ENCODE peak calls at places on chromosomes 2 and 18, in five cellular contexts. Q is IMR-90, Y is K562, Z is A549, E is HepG2. R is an unnamed sample.

GRCh38 chr18:57527479-57528237 is 58.8 kb downstream of the FECH start:
- DNase-seq in E (peak; percentile 55), Z (no peak), Y (no peak), Q (no peak), R (no peak)

GRCh38 chr18:48622911-48623431 is 84.1 kb downstream of the CTIF start:
- DNase-seq in Y (no peak), E (no peak), Z (no peak), Q (peak; percentile 61), R (no peak)

GRCh38 chr2:235421618-235422017 is 72.2 kb upstream of the AGAP1 start:
- DNase-seq in Z (no peak), Y (no peak), E (no peak), Q (no peak), R (no peak)

GRCh38 chr2:88955607-88956006 is 264.1 kb downstream of the RPIA start:
- DNase-seq in Q (no peak), E (no peak), Z (no peak), Y (no peak), R (no peak)

GRCh38 chr2:224311226-224311625 is 90.7 kb downstream of the FAM124B start:
- DNase-seq in E (no peak), Q (no peak), Z (no peak), Y (no peak), R (no peak)

GRCh38 chr18:11741505-11742145 is 52.6 kb downstream of the GNAL start:
- DNase-seq in Z (peak; percentile 34), Y (peak; percentile 35), E (peak; percentile 11), Q (no peak), R (peak; percentile 23)

GRCh38 chr2:236162031-236162803 is 6.0 kb downstream of the GBX2 start:
- DNase-seq in E (no peak), Q (no peak), Y (no peak), Z (no peak), R (no peak)

GRCh38 chr2:27959496-27959895 is 69.0 kb downstream of the BABAM2 start:
- DNase-seq in Q (peak; percentile 50), Z (peak; percentile 71), E (peak; percentile 69), Y (peak; percentile 18), R (no peak)

GRCh38 chr2:230869691-230870543 is 5.2 kb downstream of the ITM2C start:
- DNase-seq in Y (no peak), Q (no peak), Z (no peak), E (no peak), R (no peak)

GRCh38 chr2:26770986-26771586 is 7.0 kb downstream of the SLC35F6 start:
- DNase-seq in Z (peak; percentile 78), E (peak; percentile 62), Q (peak; percentile 90), Y (peak; percentile 77), R (no peak)

GRCh38 chr2:38499921-38500634 is 102.7 kb downstream of the HNRNPLL start:
- DNase-seq in Q (no peak), Y (no peak), Z (no peak), E (no peak), R (no peak)

GRCh38 chr2:5794012-5794411 is 101.8 kb downstream of the SOX11 start:
- DNase-seq in Y (no peak), Q (no peak), Z (no peak), E (no peak), R (no peak)

GRCh38 chr2:1459727-1460126 is 46.5 kb downstream of the TPO start:
- DNase-seq in Z (no peak), Y (no peak), E (no peak), Q (no peak), R (no peak)

GRCh38 chr2:77831471-77831870 is 309.3 kb upstream of the LRRTM4 start:
- DNase-seq in Y (no peak), Z (no peak), E (no peak), Q (no peak), R (no peak)

GRCh38 chr2:43043471-43043870 is 182.9 kb downstream of the ZFP36L2 start:
- DNase-seq in Y (no peak), E (no peak), Q (no peak), Z (no peak), R (no peak)

GRCh38 chr2:208407667-208408066 is 1.1 kb downstream of the PTH2R start:
- DNase-seq in Z (peak; percentile 48), Y (peak; percentile 34), E (peak; percentile 3), Q (peak; percentile 2), R (no peak)

GRCh38 chr2:28681216-28681981 is 70.2 kb upstream of the PPP1CB start:
- DNase-seq in Q (peak; percentile 81), Z (no peak), E (no peak), Y (no peak), R (no peak)

GRCh38 chr18:73551211-73551610 is 596.4 kb downstream of the FBXO15 start:
- DNase-seq in Z (no peak), Y (no peak), Q (no peak), E (no peak), R (no peak)

GRCh38 chr2:217753460-217754200 is 249.2 kb downstream of the TNS1 start:
- DNase-seq in E (no peak), Q (peak; percentile 71), Y (no peak), Z (no peak), R (no peak)
- TF ChIP-seq RAD21 in E (no peak), Q (no peak), Y (no peak), Z (no peak), R (no peak)

GRCh38 chr2:119864318-119864717 is 104.6 kb downstream of the PTPN4 start:
- DNase-seq in Z (no peak), E (no peak), Y (peak; percentile 42), Q (no peak), R (no peak)
- TF ChIP-seq RAD21 in Z (no peak), E (no peak), Y (no peak), Q (no peak), R (no peak)

DNA sequence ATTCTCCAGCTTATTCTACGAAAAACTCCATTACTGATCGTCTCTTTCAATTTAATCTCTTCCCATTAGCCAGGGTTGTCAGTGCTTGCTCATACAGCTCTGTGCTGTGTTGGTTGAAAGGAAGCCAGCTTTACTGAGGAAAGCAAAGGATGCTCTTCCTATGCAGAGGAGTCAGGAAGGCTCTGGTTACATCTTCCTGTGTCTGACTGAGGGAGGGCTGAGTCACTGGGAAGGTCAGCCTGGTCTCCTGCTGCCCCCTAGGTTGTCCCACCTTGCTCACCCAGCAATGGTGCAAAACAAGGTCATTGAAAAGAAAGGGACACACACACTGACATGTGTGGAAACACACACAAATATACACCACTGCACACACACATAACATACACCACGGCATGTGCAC is 975.6 kb downstream of the DCDC2C start:
- DNase-seq in Q (no peak), Y (no peak), E (no peak), Z (no peak), R (no peak)
- TF ChIP-seq RAD21 in Q (no peak), Y (no peak), E (no peak), Z (no peak), R (no peak)

GRCh38 chr18:63002305-63002704 is 287.0 kb downstream of the PHLPP1 start:
- DNase-seq in Y (no peak), Z (no peak), Q (no peak), E (no peak), R (no peak)

GRCh38 chr18:63004466-63005089 is 289.2 kb downstream of the PHLPP1 start:
- DNase-seq in Q (no peak), Z (no peak), Y (no peak), E (no peak), R (no peak)

GRCh38 chr18:63002803-63003445 is 287.6 kb downstream of the PHLPP1 start:
- DNase-seq in E (no peak), Y (no peak), Q (no peak), Z (no peak), R (no peak)

GRCh38 chr18:63003899-63004298 is 288.6 kb downstream of the PHLPP1 start:
- DNase-seq in Z (no peak), Y (no peak), E (no peak), Q (no peak), R (no peak)

DNA sequence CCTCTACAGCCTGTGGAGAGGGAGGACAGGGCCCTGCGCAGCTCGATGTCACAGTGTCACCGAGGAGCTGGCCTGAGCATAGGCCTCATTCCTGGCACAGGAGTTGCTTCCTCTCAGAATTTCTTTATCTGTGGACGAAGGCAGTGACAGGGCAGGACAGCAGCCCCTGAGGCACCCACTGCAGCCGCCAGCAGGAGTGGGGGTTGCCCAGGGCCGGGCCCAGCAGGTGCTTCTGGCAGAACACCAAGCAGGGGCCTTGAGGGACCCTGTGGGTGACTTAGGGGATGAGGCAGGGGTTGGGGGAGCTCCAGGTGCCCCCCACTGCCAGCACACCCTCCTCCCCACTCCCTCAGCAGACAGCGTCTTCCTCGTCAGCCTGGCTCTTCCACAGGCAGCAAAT is 290.0 kb downstream of the PHLPP1 start:
- DNase-seq in Y (no peak), Z (no peak), E (no peak), Q (no peak), R (no peak)
- TF ChIP-seq RAD21 in Y (no peak), Z (no peak), E (no peak), Q (no peak), R (no peak)

GRCh38 chr2:181041661-181042060 is 61.3 kb downstream of the UBE2E3 start:
- DNase-seq in Z (no peak), Q (peak; percentile 39), Y (no peak), E (no peak), R (no peak)

GRCh38 chr2:181038796-181039195 is 58.4 kb downstream of the UBE2E3 start:
- DNase-seq in Z (no peak), Q (peak; percentile 72), Y (no peak), E (no peak), R (no peak)

GRCh38 chr2:181036848-181037603 is 56.6 kb downstream of the UBE2E3 start:
- DNase-seq in Q (peak; percentile 80), Z (no peak), Y (no peak), E (no peak), R (no peak)

GRCh38 chr2:181036445-181036844 is 56.0 kb downstream of the UBE2E3 start:
- DNase-seq in E (no peak), Z (no peak), Q (no peak), Y (no peak), R (no peak)

GRCh38 chr2:181037922-181038321 is 57.5 kb downstream of the UBE2E3 start:
- DNase-seq in Q (peak; percentile 90), Y (no peak), E (no peak), Z (no peak), R (no peak)
- TF ChIP-seq RAD21 in Q (no peak), Y (no peak), E (no peak), Z (no peak), R (no peak)

GRCh38 chr2:241833101-241833937 is 24.3 kb downstream of the NEU4 start:
- DNase-seq in Z (no peak), Y (peak; percentile 53), Q (peak; percentile 55), E (no peak), R (no peak)
- TF ChIP-seq RAD21 in Z (no peak), Y (no peak), Q (no peak), E (no peak), R (no peak)